ENCODE peak calls at places on chromosomes 11 and 22, in four cellular contexts. G is uterus; D is OCI-LY7; U is CD8-positive, alpha-beta memory T cell. W is an unnamed sample. For H3K4me1, the result is how much of the 10 kb centered on the place peaks cover.

GRCh38 chr22:40487663-40488249 is 117.4 kb downstream of the SGSM3 start:
- DNase-seq in G (no peak), D (peak), U (peak), W (no peak)

GRCh38 chr22:22536916-22537315 is 16.8 kb upstream of the ZNF280A start:
- DNase-seq in G (no peak), D (no peak), U (no peak), W (no peak)

GRCh38 chr11:64290894-64291745 is at the start of gene KCNK4:
- DNase-seq in G (no peak), D (no peak), U (no peak), W (no peak)

GRCh38 chr11:113272281-113272680 is 42.1 kb upstream of the TTC12 start:
- DNase-seq in G (no peak), D (no peak), U (no peak), W (no peak)

GRCh38 chr11:114307524-114308203 is 11.5 kb downstream of the NNMT start:
- DNase-seq in G (peak), D (no peak), U (no peak), W (no peak)

GRCh38 chr11:107576497-107577086 is 11.1 kb upstream of the ALKBH8 start:
- DNase-seq in G (peak), D (peak), U (peak), W (no peak)

GRCh38 chr11:132373405-132374141 is 1003.2 kb downstream of the NTM start:
- DNase-seq in G (no peak), D (no peak), U (no peak), W (no peak)

GRCh38 chr11:66652651-66653050 is 14.1 kb downstream of the RBM4 start:
- DNase-seq in G (no peak), D (no peak), U (no peak), W (no peak)

GRCh38 chr11:71977743-71978418 is 20.8 kb upstream of the IL18BP start:
- DNase-seq in G (peak), D (peak), U (peak), W (peak)

GRCh38 chr22:50197856-50198623 is 2.8 kb upstream of the SELENOO start:
- DNase-seq in G (no peak), D (no peak), U (no peak), W (no peak)

GRCh38 chr11:68040957-68041591 is 2.2 kb downstream of the TCIRG1 start:
- DNase-seq in G (no peak), D (no peak), U (no peak), W (no peak)

GRCh38 chr11:32439488-32440210 is 4.3 kb upstream of the WT1 start:
- DNase-seq in G (peak), D (no peak), U (no peak), W (no peak)

GRCh38 chr22:49042877-49043859 is 784.5 kb downstream of the BRD1 start:
- DNase-seq in G (no peak), D (no peak), U (no peak), W (no peak)

GRCh38 chr11:16945671-16946469 is 68.3 kb downstream of the PLEKHA7 start:
- DNase-seq in G (no peak), D (peak), U (no peak), W (no peak)

GRCh38 chr22:28351585-28351984 is 328.1 kb downstream of the TTC28 start:
- DNase-seq in G (no peak), D (no peak), U (no peak), W (no peak)

GRCh38 chr11:134949716-134950115 is 537.7 kb upstream of the B3GAT1 start:
- DNase-seq in G (no peak), D (no peak), U (no peak), W (no peak)

GRCh38 chr11:10927533-10927932 is 69.7 kb upstream of the ZBED5 start:
- DNase-seq in G (no peak), D (no peak), U (no peak), W (no peak)

GRCh38 chr11:28049338-28050216 is 58.4 kb downstream of the KIF18A start:
- DNase-seq in G (no peak), D (no peak), U (no peak), W (no peak)

GRCh38 chr11:133263332-133263731 is 269.0 kb downstream of the OPCML start:
- DNase-seq in G (no peak), D (no peak), U (no peak), W (no peak)

GRCh38 chr11:106275151-106275550 is 197.7 kb downstream of the AASDHPPT start:
- DNase-seq in G (no peak), D (no peak), U (no peak), W (no peak)

GRCh38 chr22:44685384-44686056 is 16.5 kb upstream of the PRR5 start:
- DNase-seq in G (no peak), D (peak), U (peak), W (peak)

GRCh38 chr11:111911563-111912401 is at the start of gene CRYAB:
- DNase-seq in G (peak), D (no peak), U (no peak), W (no peak)

GRCh38 chr11:114001416-114001815 is 26.5 kb downstream of the HTR3A start:
- DNase-seq in G (no peak), D (no peak), U (no peak), W (no peak)

GRCh38 chr22:19060356-19061009 is 61.7 kb downstream of the DGCR2 start:
- DNase-seq in G (no peak), D (no peak), U (no peak), W (no peak)

GRCh38 chr11:5394091-5394490 is 10.5 kb downstream of the OR51M1 start:
- DNase-seq in G (no peak), D (no peak), U (no peak), W (no peak)

GRCh38 chr11:16430674-16431073 is 74.3 kb upstream of the SOX6 start:
- DNase-seq in G (no peak), D (no peak), U (no peak), W (no peak)

GRCh38 chr22:25706197-25706596 is 35.8 kb upstream of the MYO18B start:
- DNase-seq in G (no peak), D (no peak), U (no peak), W (no peak)

GRCh38 chr22:25710501-25710900 is 31.5 kb upstream of the MYO18B start:
- DNase-seq in G (no peak), D (no peak), U (no peak), W (no peak)

GRCh38 chr22:25711491-25711890 is 30.5 kb upstream of the MYO18B start:
- DNase-seq in G (no peak), D (no peak), U (no peak), W (no peak)

GRCh38 chr22:25712661-25713400 is 29.2 kb upstream of the MYO18B start:
- DNase-seq in G (no peak), D (no peak), U (no peak), W (no peak)

GRCh38 chr22:25709758-25710157 is 32.2 kb upstream of the MYO18B start:
- DNase-seq in G (no peak), D (peak), U (no peak), W (no peak)
- H3K4me1 ChIP-seq in G (under half), D (under half), U (under half), W (under half)

DNA sequence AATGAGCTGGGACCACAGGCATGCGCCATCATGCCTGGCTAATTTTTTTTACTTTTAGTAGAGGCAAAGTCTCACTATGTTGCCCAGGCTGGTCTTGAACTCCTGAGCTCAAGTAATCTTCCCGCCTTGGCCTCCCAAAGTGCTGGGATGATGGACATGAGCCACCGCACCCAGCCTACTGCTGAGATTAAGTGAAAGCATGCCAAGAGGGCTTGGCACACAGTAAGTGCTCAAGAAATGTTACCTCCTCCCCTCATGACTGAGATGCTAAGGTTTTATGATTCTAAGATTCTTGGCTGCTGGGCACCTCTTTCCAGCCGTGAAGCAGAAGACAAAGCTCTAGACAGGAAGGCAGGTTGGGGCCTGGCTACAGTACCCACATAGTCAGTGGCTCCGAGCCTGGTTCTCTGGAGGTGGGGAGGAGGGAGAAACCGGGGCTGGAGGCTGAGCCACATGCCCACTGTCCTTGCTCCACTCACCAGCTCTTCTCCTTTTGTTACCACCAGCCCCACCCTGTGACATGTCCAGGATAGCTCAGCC is 12.8 kb downstream of the ARHGEF17 start:
- DNase-seq in G (peak), D (no peak), U (no peak), W (no peak)
- H3K27ac ChIP-seq in G (peak), D (no peak), U (no peak), W (no peak)

DNA sequence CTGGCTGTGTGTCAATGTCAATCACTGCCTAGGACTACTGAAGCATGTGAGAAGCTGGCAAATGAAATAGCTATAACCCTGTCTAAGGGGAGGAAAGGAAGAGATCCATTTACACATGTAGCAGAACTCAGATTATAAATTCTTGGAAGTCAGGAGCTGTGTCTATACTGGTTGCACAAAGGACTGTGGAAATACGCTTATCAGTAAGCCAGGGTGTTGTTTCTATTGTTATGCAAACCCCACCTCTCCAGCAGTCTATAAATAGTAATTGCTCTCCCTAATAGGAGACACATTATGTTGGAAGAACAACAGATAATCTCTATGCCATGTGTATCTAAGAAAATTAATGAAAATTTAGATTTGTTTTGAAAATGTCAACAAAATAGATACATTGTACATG is 693.4 kb upstream of the CCDC90B start:
- DNase-seq in G (no peak), D (no peak), U (no peak), W (no peak)
- H3K4me1 ChIP-seq in G (under half), D (under half), U (under half), W (under half)

GRCh38 chr11:69921429-69922014 is 102.3 kb upstream of the FGF3 start:
- DNase-seq in G (no peak), D (no peak), U (no peak), W (no peak)

GRCh38 chr11:69918938-69919650 is 99.9 kb upstream of the FGF3 start:
- DNase-seq in G (peak), D (peak), U (peak), W (peak)

GRCh38 chr11:69919659-69920499 is 100.7 kb upstream of the FGF3 start:
- DNase-seq in G (peak), D (no peak), U (no peak), W (no peak)

GRCh38 chr11:69922015-69922595 is 102.9 kb upstream of the FGF3 start:
- DNase-seq in G (no peak), D (no peak), U (no peak), W (no peak)

DNA sequence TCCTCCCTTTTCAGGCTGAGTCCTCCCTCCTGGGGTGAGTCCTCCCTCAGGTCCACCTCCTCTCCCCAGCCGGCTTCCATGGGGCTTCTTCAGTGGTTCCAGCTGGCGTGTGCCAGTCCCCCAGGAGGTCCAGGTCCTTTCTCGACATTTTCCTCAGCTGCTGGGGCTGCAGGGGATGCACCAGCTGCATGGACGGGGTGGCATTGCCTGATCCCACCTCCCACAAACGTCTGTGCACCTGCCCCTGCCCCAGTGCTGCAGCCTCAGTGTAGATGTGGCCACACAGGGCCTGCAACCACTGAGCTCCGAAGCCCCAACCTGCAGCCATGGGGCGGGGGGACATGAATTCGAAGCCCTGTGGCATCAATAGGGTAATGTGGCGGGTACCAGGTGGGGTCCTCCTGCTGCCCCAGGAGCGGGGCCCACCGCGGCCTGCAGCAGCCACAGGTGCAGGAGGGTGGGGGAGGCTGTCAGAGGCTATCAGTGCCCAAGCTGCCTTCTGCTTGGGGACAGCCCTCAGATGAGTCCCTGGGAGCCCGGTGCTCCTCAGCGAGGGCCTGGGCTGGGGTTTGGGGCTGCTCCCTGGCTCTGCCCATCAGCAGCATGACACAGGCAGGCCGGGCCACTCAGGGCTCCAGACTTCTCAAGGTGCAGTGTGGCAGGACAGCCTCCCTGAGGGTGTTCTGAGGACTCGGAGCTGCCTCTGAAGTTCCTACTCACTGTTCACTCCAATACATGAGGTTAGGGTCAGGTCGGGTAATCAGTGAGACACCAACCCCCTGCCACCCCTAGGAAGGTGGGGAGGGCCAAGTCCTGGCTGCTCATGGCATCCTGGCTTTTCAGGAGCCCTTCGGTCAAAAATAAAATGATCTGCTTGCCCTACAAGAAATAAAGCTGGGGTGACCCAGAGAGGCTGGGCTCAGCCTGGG is 101.5 kb upstream of the FGF3 start:
- DNase-seq in G (no peak), D (no peak), U (no peak), W (no peak)
- H3K27ac ChIP-seq in G (no peak), D (no peak), U (no peak), W (no peak)

DNA sequence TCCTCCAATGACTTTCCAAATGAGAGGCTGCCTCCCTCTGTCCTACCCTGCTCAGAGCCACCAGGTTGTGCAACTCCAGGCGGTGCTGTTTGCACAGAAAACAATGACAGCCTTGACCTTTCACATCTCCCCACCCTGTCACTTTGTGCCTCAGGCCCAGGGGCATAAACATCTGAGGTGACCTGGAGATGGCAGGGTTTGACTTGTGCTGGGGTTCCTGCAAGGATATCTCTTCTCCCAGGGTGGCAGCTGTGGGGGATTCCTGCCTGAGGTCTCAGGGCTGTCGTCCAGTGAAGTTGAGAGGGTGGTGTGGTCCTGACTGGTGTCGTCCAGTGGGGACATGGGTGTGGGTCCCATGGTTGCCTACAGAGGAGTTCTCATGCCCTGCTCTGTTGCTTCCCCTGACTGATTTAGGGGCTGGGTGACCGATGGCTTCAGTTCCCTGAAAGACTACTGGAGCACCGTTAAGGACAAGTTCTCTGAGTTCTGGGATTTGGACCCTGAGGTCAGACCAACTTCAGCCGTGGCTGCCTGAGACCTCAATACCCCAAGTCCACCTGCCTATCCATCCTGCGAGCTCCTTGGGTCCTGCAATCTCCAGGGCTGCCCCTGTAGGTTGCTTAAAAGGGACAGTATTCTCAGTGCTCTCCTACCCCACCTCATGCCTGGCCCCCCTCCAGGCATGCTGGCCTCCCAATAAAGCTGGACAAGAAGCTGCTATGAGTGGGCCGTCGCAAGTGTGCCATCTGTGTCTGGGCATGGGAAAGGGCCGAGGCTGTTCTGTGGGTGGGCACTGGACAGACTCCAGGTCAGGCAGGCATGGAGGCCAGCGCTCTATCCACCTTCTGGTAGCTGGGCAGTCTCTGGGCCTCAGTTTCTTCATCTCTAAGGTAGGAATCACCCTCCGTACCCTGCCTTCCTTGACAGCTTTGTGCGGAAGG is 2.9 kb downstream of the APOC3 start:
- DNase-seq in G (no peak), D (peak), U (no peak), W (no peak)
- H3K4me1 ChIP-seq in G (under half), D (under half), U (under half), W (under half)

DNA sequence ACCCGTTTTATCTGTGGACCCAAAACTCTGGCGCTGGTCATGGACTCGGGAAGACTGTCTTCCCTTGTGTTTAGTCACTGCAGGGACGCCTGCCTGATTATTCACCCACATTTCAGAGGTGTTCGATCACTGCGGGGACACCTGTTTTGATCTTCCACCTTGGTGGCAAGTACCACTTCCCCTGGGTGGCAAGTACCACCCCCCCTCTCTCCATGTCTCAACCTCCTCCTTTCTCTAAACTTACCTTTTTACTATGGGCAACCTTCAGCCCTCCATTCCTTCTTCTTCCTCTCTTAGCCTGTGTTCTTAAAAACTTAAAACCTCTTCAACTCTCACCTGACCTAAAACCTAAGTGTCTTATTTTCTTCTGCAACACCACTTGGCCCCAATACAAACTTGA is 1.9 kb upstream of the NDUFC2 start:
- DNase-seq in G (no peak), D (no peak), U (peak), W (no peak)
- H3K27ac ChIP-seq in G (no peak), D (no peak), U (peak), W (no peak)

GRCh38 chr11:57787205-57787604 is 25.6 kb downstream of the CTNND1 start:
- DNase-seq in G (no peak), D (no peak), U (no peak), W (no peak)

GRCh38 chr11:57786436-57786835 is 24.8 kb downstream of the CTNND1 start:
- DNase-seq in G (no peak), D (no peak), U (no peak), W (no peak)

GRCh38 chr11:57791321-57792059 is 29.9 kb downstream of the CTNND1 start:
- DNase-seq in G (no peak), D (no peak), U (no peak), W (no peak)

GRCh38 chr11:57785072-57785471 is 23.5 kb downstream of the CTNND1 start:
- DNase-seq in G (no peak), D (no peak), U (no peak), W (no peak)

GRCh38 chr11:57787920-57788716 is 26.5 kb downstream of the CTNND1 start:
- DNase-seq in G (no peak), D (no peak), U (no peak), W (no peak)
- H3K4me1 ChIP-seq in G (under half), D (under half), U (under half), W (under half)

DNA sequence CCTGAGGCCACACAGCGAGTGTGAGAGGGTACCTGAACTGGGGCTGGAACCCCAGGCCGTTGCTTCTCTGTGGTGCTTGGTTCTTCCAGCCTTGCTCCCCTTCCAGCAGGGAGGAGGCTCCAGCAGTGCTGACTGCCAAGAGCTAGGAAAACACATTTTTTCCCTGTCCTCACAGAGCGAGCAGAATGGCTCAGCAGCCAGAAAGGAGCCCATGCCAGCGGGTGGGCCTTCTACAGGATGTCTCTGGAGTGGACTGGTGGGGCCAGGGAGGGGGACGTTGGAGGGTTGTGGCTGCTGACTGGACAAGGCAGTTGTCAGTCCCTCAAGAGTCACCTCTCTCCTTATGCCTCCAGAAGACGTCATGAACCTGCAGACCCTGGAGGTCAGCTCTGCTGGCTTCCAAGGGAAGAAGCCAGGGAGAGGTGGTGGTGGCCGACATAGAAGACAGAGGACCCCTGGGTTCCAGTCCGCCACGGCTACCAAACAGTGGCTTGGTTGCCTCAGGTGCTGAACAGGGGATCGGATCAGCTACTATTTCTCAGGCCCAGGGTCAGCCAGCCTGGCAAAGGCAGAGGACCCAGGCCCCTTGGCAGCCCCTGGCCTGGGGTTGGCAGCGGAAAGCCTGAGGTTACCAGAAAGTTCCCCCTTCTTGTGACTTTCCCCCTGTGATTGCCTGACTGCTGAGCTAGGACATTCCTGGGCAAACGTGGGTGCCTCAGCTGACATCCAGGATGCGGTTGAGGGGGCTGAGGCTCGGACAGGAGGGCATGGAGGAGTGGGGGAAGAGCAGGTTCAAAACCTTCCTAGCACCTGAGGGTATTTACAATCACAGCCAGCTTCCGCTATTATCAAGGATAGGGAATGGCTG is 3.7 kb downstream of the MAFF start:
- DNase-seq in G (peak), D (no peak), U (no peak), W (no peak)
- H3K27ac ChIP-seq in G (peak), D (peak), U (no peak), W (no peak)